ENCODE peak calls at places on chromosomes 5 and 9, in seven cellular contexts. C, P, Y, G, E, D and B are unnamed samples.

GRCh38 chr9:125850231-125850630 is 103.1 kb downstream of the PBX3 start:
- DNase-seq in C (no peak), P (no peak), Y (no peak), G (no peak), E (no peak), D (no peak), B (no peak)

GRCh38 chr9:97307500-97308163 is at the start of gene CCDC180:
- DNase-seq in C (no peak), P (no peak), Y (no peak), G (no peak), E (no peak), D (no peak), B (no peak)

GRCh38 chr5:1523793-1524480 is at the start of gene LPCAT1:
- DNase-seq in C (no peak), P (peak; percentile 86), Y (peak; percentile 89), G (peak; percentile 91), E (peak; percentile 94), D (no peak), B (peak; percentile 71)

GRCh38 chr9:35517136-35517535 is 27.2 kb downstream of the RUSC2 start:
- DNase-seq in C (no peak), P (no peak), Y (no peak), G (no peak), E (no peak), D (no peak), B (no peak)

GRCh38 chr9:80605793-80606192 is 1034.0 kb downstream of the TLE4 start:
- DNase-seq in C (no peak), P (no peak), Y (no peak), G (no peak), E (no peak), D (no peak), B (no peak)

GRCh38 chr5:78504726-78505431 is 143.7 kb downstream of the LHFPL2 start:
- DNase-seq in C (peak; percentile 97), P (no peak), Y (peak; percentile 56), G (peak; percentile 78), E (no peak), D (peak; percentile 100), B (no peak)

GRCh38 chr9:137955224-137955570 is 77.6 kb downstream of the CACNA1B start:
- DNase-seq in C (no peak), P (no peak), Y (no peak), G (no peak), E (peak; percentile 13), D (no peak), B (no peak)

GRCh38 chr5:74275204-74275992 is 365.1 kb downstream of the ENC1 start:
- DNase-seq in C (no peak), P (no peak), Y (no peak), G (no peak), E (no peak), D (no peak), B (no peak)

GRCh38 chr5:139655727-139656271 is 7.7 kb downstream of the CXXC5 start:
- DNase-seq in C (no peak), P (no peak), Y (peak; percentile 75), G (peak; percentile 87), E (no peak), D (no peak), B (no peak)

GRCh38 chr9:70091553-70091952 is 47.9 kb downstream of the MAMDC2 start:
- DNase-seq in C (no peak), P (no peak), Y (no peak), G (no peak), E (no peak), D (no peak), B (no peak)

GRCh38 chr5:133825631-133826289 is 142.7 kb downstream of the C5orf15 start:
- DNase-seq in C (no peak), P (peak; percentile 66), Y (no peak), G (no peak), E (no peak), D (no peak), B (no peak)

GRCh38 chr5:4158750-4159447 is 563.3 kb downstream of the IRX1 start:
- DNase-seq in C (no peak), P (no peak), Y (no peak), G (no peak), E (no peak), D (no peak), B (no peak)

GRCh38 chr5:167945542-167946384 is 345.7 kb upstream of the WWC1 start:
- DNase-seq in C (peak; percentile 76), P (no peak), Y (no peak), G (no peak), E (no peak), D (peak; percentile 89), B (no peak)

GRCh38 chr9:69745716-69746538 is 13.9 kb downstream of the PTAR1 start:
- DNase-seq in C (peak; percentile 21), P (no peak), Y (no peak), G (no peak), E (no peak), D (no peak), B (no peak)

GRCh38 chr5:14504816-14505215 is 76.8 kb upstream of the OTULINL start:
- DNase-seq in C (no peak), P (no peak), Y (no peak), G (no peak), E (no peak), D (no peak), B (no peak)

GRCh38 chr9:1157836-1158235 is 107.7 kb downstream of the DMRT2 start:
- DNase-seq in C (no peak), P (no peak), Y (no peak), G (no peak), E (no peak), D (no peak), B (no peak)

GRCh38 chr9:96612105-96612965 is 7.3 kb downstream of the CDC14B start:
- DNase-seq in C (peak; percentile 77), P (no peak), Y (no peak), G (no peak), E (no peak), D (peak; percentile 37), B (no peak)

GRCh38 chr9:123282343-123283047 is 14.1 kb upstream of the STRBP start:
- DNase-seq in C (peak; percentile 44), P (no peak), Y (no peak), G (no peak), E (no peak), D (no peak), B (no peak)

GRCh38 chr5:180802325-180803180 is at the start of gene MGAT1:
- DNase-seq in C (peak; percentile 64), P (peak; percentile 81), Y (peak; percentile 92), G (peak; percentile 94), E (peak; percentile 98), D (no peak), B (peak; percentile 84)

GRCh38 chr9:17481565-17481964 is 97.3 kb upstream of the SH3GL2 start:
- DNase-seq in C (no peak), P (no peak), Y (no peak), G (peak; percentile 12), E (no peak), D (no peak), B (no peak)

GRCh38 chr9:134415026-134415425 is 88.8 kb downstream of the RXRA start:
- DNase-seq in C (no peak), P (no peak), Y (no peak), G (no peak), E (no peak), D (no peak), B (no peak)
- TF ChIP-seq CTCF in C (no peak), P (no peak), Y (no peak), G (no peak), E (no peak), D (no peak), B (no peak)

DNA sequence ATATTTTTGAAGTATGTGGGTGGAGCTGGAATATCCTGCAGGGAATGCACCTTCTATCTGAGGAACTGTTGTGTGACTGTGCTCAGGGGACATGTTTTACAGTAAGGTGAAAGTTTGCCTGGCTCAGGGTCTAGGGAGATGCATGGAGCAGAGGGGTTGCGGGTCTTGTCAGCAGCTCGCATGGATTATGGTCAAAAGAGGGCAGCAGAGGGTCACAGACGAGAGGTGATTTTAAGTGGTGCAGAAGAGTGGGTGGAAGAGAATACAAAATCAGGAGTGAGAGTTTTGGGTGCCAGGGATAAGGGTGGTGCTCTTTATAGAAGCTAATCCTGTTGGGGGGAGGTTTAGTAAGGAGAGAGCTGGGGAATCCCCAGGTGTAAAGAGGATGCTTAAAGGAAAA is 53.5 kb upstream of the GRIN3A start:
- DNase-seq in C (peak; percentile 32), P (no peak), Y (no peak), G (no peak), E (no peak), D (peak; percentile 16), B (no peak)
- TF ChIP-seq CTCF in C (peak; percentile 29), P (peak; percentile 58), Y (no peak), G (no peak), E (peak; percentile 55), D (peak; percentile 52), B (no peak)

DNA sequence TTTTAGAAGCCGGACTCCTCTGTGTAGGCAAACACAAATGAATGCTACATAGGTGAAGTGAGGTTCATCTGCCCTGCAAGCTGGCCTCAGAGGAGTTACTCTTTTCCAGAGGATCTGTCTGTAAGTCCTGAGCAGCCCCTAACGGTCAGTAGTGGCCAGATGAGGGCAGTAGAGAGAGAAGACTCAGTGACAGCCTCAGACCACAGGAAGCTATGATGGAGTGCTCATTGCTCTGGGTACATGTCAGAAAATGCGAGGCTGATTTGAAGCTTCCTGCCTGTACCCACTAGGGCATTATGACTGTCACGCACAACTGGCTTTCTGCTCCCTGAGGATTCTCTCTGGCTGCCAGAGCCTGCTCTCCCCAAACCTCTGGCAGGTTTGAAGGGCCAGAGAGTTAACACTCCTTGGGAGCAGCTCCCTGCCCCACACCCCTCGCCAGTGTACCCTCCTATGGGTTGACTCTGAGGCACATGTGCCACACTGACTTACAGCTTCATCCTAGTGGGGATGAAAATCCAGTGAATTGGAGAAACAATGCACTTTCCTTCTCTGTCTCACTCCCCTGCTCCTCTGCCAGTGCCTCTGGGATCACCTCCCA is 141.5 kb downstream of the GABRG2 start:
- DNase-seq in C (peak; percentile 12), P (no peak), Y (no peak), G (no peak), E (peak; percentile 10), D (no peak), B (no peak)
- TF ChIP-seq CTCF in C (no peak), P (peak; percentile 67), Y (peak; percentile 44), G (peak; percentile 29), E (peak; percentile 63), D (peak; percentile 29), B (no peak)

GRCh38 chr9:68672625-68673024 is 32.4 kb upstream of the PIP5K1B start:
- DNase-seq in C (no peak), P (no peak), Y (no peak), G (no peak), E (no peak), D (no peak), B (no peak)

GRCh38 chr9:68683433-68683832 is 21.6 kb upstream of the PIP5K1B start:
- DNase-seq in C (no peak), P (no peak), Y (no peak), G (no peak), E (no peak), D (no peak), B (no peak)

GRCh38 chr9:68678430-68678829 is 26.6 kb upstream of the PIP5K1B start:
- DNase-seq in C (no peak), P (no peak), Y (no peak), G (no peak), E (no peak), D (no peak), B (no peak)
- TF ChIP-seq CTCF in C (no peak), P (peak; percentile 64), Y (peak; percentile 10), G (no peak), E (peak; percentile 46), D (peak; percentile 12), B (no peak)

DNA sequence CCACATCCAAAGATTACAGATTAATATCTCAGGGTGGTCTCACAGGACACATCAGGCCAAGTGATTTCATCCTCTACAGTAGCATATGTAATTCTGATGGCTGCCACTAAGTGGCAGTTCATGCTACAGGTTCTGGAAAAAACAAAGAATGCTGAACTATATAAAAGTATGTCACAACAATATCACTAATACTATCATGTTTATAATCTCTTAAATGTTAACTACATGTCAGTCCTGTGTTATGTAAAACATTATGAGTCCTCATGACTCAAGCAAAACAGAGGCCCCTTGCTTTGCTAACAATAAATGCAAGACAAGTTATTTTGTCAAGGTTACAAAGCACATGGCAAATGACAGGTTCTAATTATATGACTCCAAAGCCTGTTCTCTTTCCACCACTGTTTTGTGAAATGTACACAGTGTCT is 233.2 kb downstream of the FBXL17 start:
- DNase-seq in C (peak; percentile 31), P (no peak), Y (no peak), G (no peak), E (peak; percentile 18), D (peak; percentile 0), B (no peak)
- TF ChIP-seq CTCF in C (peak; percentile 31), P (peak; percentile 47), Y (peak; percentile 29), G (peak; percentile 15), E (peak; percentile 49), D (peak; percentile 68), B (peak; percentile 54)